ENCODE peak calls at places on chromosomes 5 and 9, in four cellular contexts. L, G, F and I are unnamed samples.

GRCh38 chr9:86034863-86035734 is 64.3 kb downstream of the GOLM1 start:
- DNase-seq in L (peak), G (peak), F (peak), I (peak)

GRCh38 chr9:35650341-35651158 is at the start of gene SIT1:
- DNase-seq in L (no peak), G (no peak), F (peak), I (no peak)

GRCh38 chr5:1647580-1647979 is 123.8 kb upstream of the LPCAT1 start:
- DNase-seq in L (no peak), G (no peak), F (no peak), I (no peak)

GRCh38 chr5:122882836-122883235 is 37.4 kb downstream of the SNX24 start:
- DNase-seq in L (peak), G (peak), F (no peak), I (no peak)

GRCh38 chr5:128464596-128464995 is 73.4 kb downstream of the FBN2 start:
- DNase-seq in L (no peak), G (no peak), F (no peak), I (no peak)

GRCh38 chr5:94281402-94281801 is 337.0 kb downstream of the KIAA0825 start:
- DNase-seq in L (no peak), G (no peak), F (no peak), I (no peak)

GRCh38 chr9:3330792-3331420 is 194.9 kb downstream of the RFX3 start:
- DNase-seq in L (peak), G (peak), F (no peak), I (no peak)

GRCh38 chr9:137787376-137787775 is 90.2 kb upstream of the CACNA1B start:
- DNase-seq in L (no peak), G (no peak), F (no peak), I (no peak)

GRCh38 chr9:89635007-89635742 is 30.4 kb downstream of the GADD45G start:
- DNase-seq in L (peak), G (peak), F (no peak), I (no peak)

GRCh38 chr5:133122711-133123110 is 70.9 kb downstream of the HSPA4 start:
- DNase-seq in L (no peak), G (no peak), F (no peak), I (no peak)

GRCh38 chr9:75964431-75964830 is 74.0 kb downstream of the PCSK5 start:
- DNase-seq in L (peak), G (no peak), F (no peak), I (no peak)

GRCh38 chr9:122138560-122139268 is 20.9 kb downstream of the NDUFA8 start:
- DNase-seq in L (no peak), G (no peak), F (no peak), I (no peak)

GRCh38 chr9:99737649-99738048 is 84.0 kb upstream of the NR4A3 start:
- DNase-seq in L (no peak), G (no peak), F (no peak), I (no peak)

GRCh38 chr5:6718161-6718681 is 5.0 kb downstream of the TENT4A start:
- DNase-seq in L (no peak), G (no peak), F (no peak), I (no peak)

GRCh38 chr9:90141723-90142122 is 500.9 kb downstream of the DIRAS2 start:
- DNase-seq in L (peak), G (peak), F (peak), I (peak)

GRCh38 chr5:121424976-121425375 is 426.7 kb upstream of the FTMT start:
- DNase-seq in L (no peak), G (no peak), F (no peak), I (no peak)

GRCh38 chr9:114112778-114113585 is 13.9 kb upstream of the KIF12 start:
- DNase-seq in L (peak), G (peak), F (no peak), I (peak)

GRCh38 chr5:93307557-93307956 is 273.5 kb downstream of the NR2F1-AS1 start:
- DNase-seq in L (peak), G (peak), F (no peak), I (no peak)

DNA sequence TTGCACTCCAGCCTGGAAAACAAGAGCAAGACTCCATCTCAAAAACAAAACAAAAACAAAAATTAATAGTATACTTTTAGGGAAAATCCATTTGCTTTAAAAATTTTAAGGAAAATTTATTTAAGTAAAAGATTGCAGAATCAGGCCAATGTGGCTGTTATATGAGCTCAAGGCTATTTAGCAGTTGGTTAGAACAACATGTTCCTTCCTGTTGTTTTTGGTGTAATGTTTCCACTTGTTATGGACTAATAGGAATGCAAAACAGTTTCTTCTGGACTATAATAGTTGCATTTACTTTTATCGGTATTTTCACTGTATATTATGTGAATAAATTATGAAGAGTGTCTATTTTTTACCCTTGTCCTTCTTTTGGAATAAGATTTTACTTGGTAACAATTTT is 3.0 kb upstream of the CDC42SE2 start:
- DNase-seq in L (no peak), G (no peak), F (no peak), I (no peak)
- H3K4me2 ChIP-seq in L (peak), G (no peak), F (no peak), I (no peak)

DNA sequence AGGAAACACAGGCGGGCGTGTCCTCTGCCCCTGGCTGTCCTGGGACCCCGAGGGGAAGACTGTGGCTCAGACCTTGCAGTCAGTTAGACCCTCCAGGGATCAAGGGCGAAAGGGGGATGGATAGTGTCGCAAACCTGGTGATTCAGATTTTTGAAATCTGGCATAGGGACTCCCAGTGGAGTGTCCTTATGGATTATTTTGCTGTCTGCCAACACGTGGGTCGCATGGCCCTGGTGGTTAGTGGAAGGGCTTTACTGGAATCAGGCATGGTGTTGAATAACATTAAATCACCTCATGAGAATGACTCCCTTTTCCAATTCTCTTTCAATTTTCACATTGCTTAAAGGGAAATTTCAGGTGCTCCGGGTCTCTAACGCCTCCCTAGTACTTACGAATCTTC is 35.0 kb upstream of the NTNG2 start:
- DNase-seq in L (no peak), G (no peak), F (no peak), I (no peak)
- H3K4me2 ChIP-seq in L (no peak), G (no peak), F (no peak), I (no peak)

GRCh38 chr5:370959-371810 is 49.7 kb downstream of the AHRR start:
- DNase-seq in L (no peak), G (peak), F (no peak), I (no peak)

GRCh38 chr5:372911-373709 is 51.6 kb downstream of the AHRR start:
- DNase-seq in L (no peak), G (no peak), F (no peak), I (no peak)

GRCh38 chr5:373710-374602 is 52.4 kb downstream of the AHRR start:
- DNase-seq in L (peak), G (peak), F (no peak), I (peak)

GRCh38 chr5:371811-372555 is 50.5 kb downstream of the AHRR start:
- DNase-seq in L (no peak), G (peak), F (no peak), I (no peak)

GRCh38 chr5:372556-372910 is 51.0 kb downstream of the AHRR start:
- DNase-seq in L (no peak), G (no peak), F (no peak), I (no peak)
- H3K4me2 ChIP-seq in L (no peak), G (no peak), F (no peak), I (no peak)

GRCh38 chr5:88732862-88733261 is 150.1 kb downstream of the MEF2C start:
- DNase-seq in L (no peak), G (no peak), F (no peak), I (no peak)

GRCh38 chr5:88736494-88736893 is 146.5 kb downstream of the MEF2C start:
- DNase-seq in L (no peak), G (no peak), F (peak), I (no peak)

GRCh38 chr5:88734191-88734640 is 148.8 kb downstream of the MEF2C start:
- DNase-seq in L (no peak), G (no peak), F (peak), I (no peak)

GRCh38 chr5:88732181-88732633 is 150.8 kb downstream of the MEF2C start:
- DNase-seq in L (no peak), G (peak), F (peak), I (no peak)

GRCh38 chr5:88734983-88735382 is 148.0 kb downstream of the MEF2C start:
- DNase-seq in L (no peak), G (no peak), F (no peak), I (no peak)
- H3K4me2 ChIP-seq in L (no peak), G (no peak), F (peak), I (no peak)

DNA sequence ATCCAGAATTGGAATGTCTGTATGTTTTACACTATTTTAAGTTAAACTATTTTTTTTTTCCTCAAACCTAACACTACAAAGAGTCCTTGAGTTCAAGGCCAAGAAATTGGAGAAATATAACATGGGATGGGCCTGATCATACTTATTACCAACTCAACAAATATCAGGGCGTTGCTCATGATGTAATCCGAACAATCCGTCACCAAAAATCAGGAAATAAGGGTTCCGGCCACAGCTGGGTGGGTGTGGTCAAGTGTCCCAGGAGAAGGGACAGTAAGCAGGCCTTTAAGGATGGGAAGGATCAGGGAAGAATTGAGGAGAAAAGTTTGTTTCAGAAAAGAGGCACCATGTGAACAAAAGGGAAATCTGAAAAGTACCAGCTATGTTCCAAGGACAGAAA is 29.8 kb downstream of the MED27 start:
- DNase-seq in L (no peak), G (no peak), F (no peak), I (no peak)
- H3K4me2 ChIP-seq in L (no peak), G (no peak), F (no peak), I (no peak)

DNA sequence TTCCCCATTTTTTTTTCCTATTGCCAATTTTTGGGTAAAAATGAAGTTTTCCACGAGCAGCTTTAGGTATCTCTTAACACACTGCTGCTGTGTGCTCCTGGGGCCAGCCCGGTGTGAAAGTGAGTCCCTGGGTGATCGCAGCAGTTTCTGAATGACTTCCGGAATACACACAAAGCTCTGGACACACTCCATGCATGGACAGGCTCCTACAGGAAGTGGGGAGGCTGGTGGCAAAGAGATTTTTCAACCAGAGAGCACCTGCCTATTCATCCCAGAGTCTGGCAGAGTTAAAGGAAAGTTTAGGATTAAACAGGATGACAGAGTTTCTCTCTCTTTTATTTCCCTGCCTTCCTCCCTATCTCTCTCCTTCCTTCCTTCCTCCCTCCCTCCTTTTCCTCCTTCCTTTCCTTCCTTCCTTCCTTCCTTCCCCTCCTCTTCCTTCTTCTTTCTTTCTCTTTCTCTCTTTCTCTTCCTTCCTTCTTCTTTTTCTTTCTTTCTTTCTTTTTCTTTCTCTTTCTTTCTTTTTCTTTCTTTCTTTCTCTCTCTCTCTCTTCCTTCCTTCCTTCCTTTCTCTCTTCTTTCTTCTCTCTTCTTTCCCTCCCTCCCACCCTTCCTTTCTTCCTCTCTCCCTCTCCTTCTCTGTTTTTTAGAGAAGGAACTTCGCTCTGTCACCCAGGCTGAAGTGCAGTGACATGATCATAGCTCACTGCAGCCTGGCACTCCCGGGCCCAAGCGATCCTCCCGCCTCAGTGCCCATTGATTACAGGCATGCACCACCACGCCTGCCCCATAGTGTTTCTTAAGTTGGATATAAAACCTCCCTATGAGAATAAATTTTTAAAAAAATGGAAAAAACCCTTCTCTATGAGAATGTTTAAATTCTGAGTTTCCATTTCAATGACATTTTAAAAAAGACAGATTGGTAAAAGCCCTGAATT is 38.7 kb upstream of the UBTD2 start:
- DNase-seq in L (peak), G (no peak), F (peak), I (no peak)
- H3K4me2 ChIP-seq in L (peak), G (no peak), F (peak), I (no peak)

DNA sequence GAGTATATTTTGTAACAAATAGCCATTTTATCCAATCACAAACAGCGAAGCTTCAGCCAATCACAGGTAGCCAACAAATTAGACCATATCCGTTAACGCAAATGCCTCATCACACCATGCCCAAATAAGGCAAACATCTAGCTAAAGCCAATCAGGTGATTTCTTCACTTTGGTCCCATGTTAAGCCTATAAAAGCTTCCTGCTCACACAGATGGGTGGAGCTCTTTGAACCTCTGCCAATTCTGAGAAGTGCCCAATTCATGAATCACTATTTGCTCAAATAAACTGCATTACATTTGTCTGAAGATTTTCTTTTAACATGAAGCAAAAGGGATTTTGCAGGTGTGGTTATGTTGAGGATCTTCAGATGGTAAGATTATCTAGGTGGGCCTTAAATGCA is 127.6 kb upstream of the TARS1 start:
- DNase-seq in L (peak), G (peak), F (no peak), I (peak)
- H3K4me2 ChIP-seq in L (no peak), G (no peak), F (no peak), I (no peak)

GRCh38 chr9:81680006-81680405 is 9.3 kb downstream of the TLE1 start:
- DNase-seq in L (peak), G (no peak), F (no peak), I (no peak)
- H3K4me2 ChIP-seq in L (peak), G (no peak), F (no peak), I (no peak)

GRCh38 chr5:131274341-131275063 is 10.6 kb downstream of the CDC42SE2 start:
- DNase-seq in L (no peak), G (no peak), F (no peak), I (no peak)

GRCh38 chr5:131277415-131277814 is 13.6 kb downstream of the CDC42SE2 start:
- DNase-seq in L (no peak), G (no peak), F (no peak), I (no peak)

GRCh38 chr5:131277875-131278795 is 14.3 kb downstream of the CDC42SE2 start:
- DNase-seq in L (no peak), G (no peak), F (no peak), I (no peak)

GRCh38 chr5:131279209-131279608 is 15.4 kb downstream of the CDC42SE2 start:
- DNase-seq in L (no peak), G (no peak), F (no peak), I (no peak)

DNA sequence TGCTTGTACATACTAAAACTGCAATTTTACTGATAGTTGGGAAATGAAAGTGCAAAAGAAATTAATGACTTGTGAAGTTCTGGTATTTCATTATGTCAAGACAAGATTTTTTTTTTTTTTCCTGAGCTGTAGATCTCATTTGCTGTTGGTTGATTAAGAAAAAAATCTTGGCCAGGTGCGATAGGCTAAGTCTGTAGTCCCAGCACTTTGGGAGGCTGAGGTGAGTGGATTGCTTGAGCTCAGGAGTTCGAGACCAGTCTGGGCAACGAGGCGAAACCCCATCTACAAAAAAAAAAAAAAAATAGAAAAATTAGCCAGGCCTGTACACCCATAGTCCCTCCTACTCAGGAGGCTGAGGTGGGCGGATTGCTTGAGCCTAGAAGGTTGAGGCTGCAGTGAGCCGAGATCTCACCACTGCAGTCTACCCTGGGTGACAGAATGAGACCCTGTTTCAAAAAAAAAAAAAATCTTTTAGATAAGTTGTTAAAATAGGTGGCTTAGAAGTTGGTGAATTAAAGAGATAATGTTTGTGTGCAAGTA is 12.2 kb downstream of the CDC42SE2 start:
- DNase-seq in L (no peak), G (no peak), F (peak), I (no peak)
- H3K4me2 ChIP-seq in L (no peak), G (no peak), F (peak), I (no peak)

GRCh38 chr9:124022201-124023121 is 10.9 kb downstream of the LHX2 start:
- DNase-seq in L (peak), G (no peak), F (no peak), I (no peak)
- H3K4me2 ChIP-seq in L (peak), G (no peak), F (no peak), I (no peak)